ENCODE peak calls at places on chromosomes 12 and 14, in four cellular contexts. One of them, this sample, is unnamed.
A peak's percentile ranks its signal among the peaks of the same experiment; 100 is the strongest.

GRCh38 chr12:91608562-91608961 is 425.9 kb upstream of the DCN start:
- DNase-seq in mucosa of descending colon: no peak
- DNase-seq in fibroblast of pulmonary artery: no peak
- DNase-seq in ovary: no peak
- DNase-seq in this sample: no peak

GRCh38 chr14:77318006-77318553 is 2.6 kb downstream of the POMT2 start:
- DNase-seq in ovary: no peak
- DNase-seq in mucosa of descending colon: no peak
- DNase-seq in fibroblast of pulmonary artery: no peak
- DNase-seq in this sample: no peak

GRCh38 chr12:129901256-129901655 is 2.6 kb downstream of the TMEM132D start:
- DNase-seq in mucosa of descending colon: no peak
- DNase-seq in fibroblast of pulmonary artery: no peak
- DNase-seq in ovary: no peak
- DNase-seq in this sample: no peak

GRCh38 chr12:116372815-116373214 is 95.3 kb upstream of the MED13L start:
- DNase-seq in mucosa of descending colon: no peak
- DNase-seq in fibroblast of pulmonary artery: peak; percentile 45
- DNase-seq in ovary: no peak
- DNase-seq in this sample: peak; percentile 48

GRCh38 chr12:132460571-132460970 is 29.4 kb upstream of the FBRSL1 start:
- DNase-seq in mucosa of descending colon: peak; percentile 18
- DNase-seq in ovary: no peak
- DNase-seq in fibroblast of pulmonary artery: peak; percentile 20
- DNase-seq in this sample: no peak

GRCh38 chr14:99271288-99271941 is 582 bp downstream of the BCL11B start:
- DNase-seq in fibroblast of pulmonary artery: no peak
- DNase-seq in ovary: no peak
- DNase-seq in mucosa of descending colon: no peak
- DNase-seq in this sample: no peak

GRCh38 chr14:96136361-96136760 is 68.3 kb upstream of the BDKRB2 start:
- DNase-seq in mucosa of descending colon: no peak
- DNase-seq in fibroblast of pulmonary artery: peak; percentile 68
- DNase-seq in ovary: no peak
- DNase-seq in this sample: peak; percentile 78

GRCh38 chr14:19800282-19801117 is 3.1 kb upstream of the OR4N2 start:
- DNase-seq in fibroblast of pulmonary artery: no peak
- DNase-seq in mucosa of descending colon: no peak
- DNase-seq in ovary: no peak
- DNase-seq in this sample: no peak

GRCh38 chr12:107818984-107819383 is 44.5 kb downstream of the ASCL4 start:
- DNase-seq in ovary: no peak
- DNase-seq in mucosa of descending colon: no peak
- DNase-seq in fibroblast of pulmonary artery: peak; percentile 7
- DNase-seq in this sample: peak; percentile 34

GRCh38 chr12:69933115-69933552 is 108.1 kb downstream of the MYRFL start:
- DNase-seq in fibroblast of pulmonary artery: no peak
- DNase-seq in ovary: no peak
- DNase-seq in mucosa of descending colon: no peak
- DNase-seq in this sample: no peak

GRCh38 chr12:65123435-65124063 is 2.4 kb upstream of the WIF1 start:
- DNase-seq in fibroblast of pulmonary artery: peak; percentile 53
- DNase-seq in mucosa of descending colon: no peak
- DNase-seq in ovary: no peak
- DNase-seq in this sample: peak; percentile 52

GRCh38 chr14:24117179-24117578 is 2.4 kb upstream of the NRL start:
- DNase-seq in mucosa of descending colon: no peak
- DNase-seq in ovary: no peak
- DNase-seq in fibroblast of pulmonary artery: no peak
- DNase-seq in this sample: no peak

GRCh38 chr14:90444077-90444696 is 47.4 kb downstream of the CALM1 start:
- DNase-seq in ovary: no peak
- DNase-seq in fibroblast of pulmonary artery: peak; percentile 18
- DNase-seq in mucosa of descending colon: no peak
- DNase-seq in this sample: peak; percentile 61

GRCh38 chr12:65965358-65965757 is 141.1 kb downstream of the HMGA2 start:
- DNase-seq in fibroblast of pulmonary artery: no peak
- DNase-seq in ovary: no peak
- DNase-seq in mucosa of descending colon: no peak
- DNase-seq in this sample: no peak

GRCh38 chr14:58151701-58152568 is at the start of gene ARMH4:
- DNase-seq in fibroblast of pulmonary artery: peak; percentile 74
- DNase-seq in ovary: peak; percentile 83
- DNase-seq in mucosa of descending colon: peak; percentile 86
- DNase-seq in this sample: peak; percentile 75

GRCh38 chr14:96090441-96091148 is 51.4 kb downstream of the C14orf132 start:
- DNase-seq in mucosa of descending colon: no peak
- DNase-seq in ovary: peak; percentile 53
- DNase-seq in fibroblast of pulmonary artery: peak; percentile 57
- DNase-seq in this sample: peak; percentile 76

GRCh38 chr12:30813741-30814687 is 59.3 kb upstream of the CAPRIN2 start:
- DNase-seq in mucosa of descending colon: no peak
- DNase-seq in ovary: no peak
- DNase-seq in fibroblast of pulmonary artery: peak; percentile 73
- DNase-seq in this sample: peak; percentile 48

GRCh38 chr12:118060301-118061010 is 523 bp downstream of the WSB2 start:
- DNase-seq in mucosa of descending colon: peak; percentile 81
- DNase-seq in ovary: peak; percentile 64
- DNase-seq in fibroblast of pulmonary artery: no peak
- DNase-seq in this sample: peak; percentile 24

GRCh38 chr12:21992823-21993222 is 51.6 kb upstream of the ABCC9 start:
- DNase-seq in mucosa of descending colon: no peak
- DNase-seq in ovary: no peak
- DNase-seq in fibroblast of pulmonary artery: no peak
- DNase-seq in this sample: peak; percentile 13

GRCh38 chr12:65655074-65655493 is 169.2 kb upstream of the HMGA2 start:
- DNase-seq in fibroblast of pulmonary artery: peak; percentile 72
- DNase-seq in ovary: no peak
- DNase-seq in mucosa of descending colon: no peak
- DNase-seq in this sample: peak; percentile 82

GRCh38 chr12:42039146-42039545 is 105.5 kb downstream of the GXYLT1 start:
- DNase-seq in mucosa of descending colon: no peak
- DNase-seq in fibroblast of pulmonary artery: peak; percentile 58
- DNase-seq in ovary: no peak
- DNase-seq in this sample: peak; percentile 57

GRCh38 chr12:67519824-67520433 is 128.6 kb upstream of the DYRK2 start:
- DNase-seq in fibroblast of pulmonary artery: no peak
- DNase-seq in mucosa of descending colon: no peak
- DNase-seq in ovary: no peak
- DNase-seq in this sample: no peak

GRCh38 chr14:90797451-90797850 is 18.8 kb downstream of the TTC7B start:
- DNase-seq in fibroblast of pulmonary artery: no peak
- DNase-seq in ovary: no peak
- DNase-seq in mucosa of descending colon: no peak
- DNase-seq in this sample: peak; percentile 22

GRCh38 chr12:109804820-109805761 is 28.1 kb downstream of the TRPV4 start:
- DNase-seq in ovary: peak; percentile 70
- DNase-seq in mucosa of descending colon: no peak
- DNase-seq in fibroblast of pulmonary artery: peak; percentile 58
- DNase-seq in this sample: peak; percentile 64

GRCh38 chr12:25388216-25388615 is 137.5 kb upstream of the KRAS start:
- DNase-seq in mucosa of descending colon: no peak
- DNase-seq in fibroblast of pulmonary artery: no peak
- DNase-seq in ovary: no peak
- DNase-seq in this sample: no peak

GRCh38 chr12:117857632-117858274 is 111.0 kb downstream of the KSR2 start:
- DNase-seq in mucosa of descending colon: no peak
- DNase-seq in ovary: no peak
- DNase-seq in fibroblast of pulmonary artery: peak; percentile 48
- DNase-seq in this sample: peak; percentile 66

DNA sequence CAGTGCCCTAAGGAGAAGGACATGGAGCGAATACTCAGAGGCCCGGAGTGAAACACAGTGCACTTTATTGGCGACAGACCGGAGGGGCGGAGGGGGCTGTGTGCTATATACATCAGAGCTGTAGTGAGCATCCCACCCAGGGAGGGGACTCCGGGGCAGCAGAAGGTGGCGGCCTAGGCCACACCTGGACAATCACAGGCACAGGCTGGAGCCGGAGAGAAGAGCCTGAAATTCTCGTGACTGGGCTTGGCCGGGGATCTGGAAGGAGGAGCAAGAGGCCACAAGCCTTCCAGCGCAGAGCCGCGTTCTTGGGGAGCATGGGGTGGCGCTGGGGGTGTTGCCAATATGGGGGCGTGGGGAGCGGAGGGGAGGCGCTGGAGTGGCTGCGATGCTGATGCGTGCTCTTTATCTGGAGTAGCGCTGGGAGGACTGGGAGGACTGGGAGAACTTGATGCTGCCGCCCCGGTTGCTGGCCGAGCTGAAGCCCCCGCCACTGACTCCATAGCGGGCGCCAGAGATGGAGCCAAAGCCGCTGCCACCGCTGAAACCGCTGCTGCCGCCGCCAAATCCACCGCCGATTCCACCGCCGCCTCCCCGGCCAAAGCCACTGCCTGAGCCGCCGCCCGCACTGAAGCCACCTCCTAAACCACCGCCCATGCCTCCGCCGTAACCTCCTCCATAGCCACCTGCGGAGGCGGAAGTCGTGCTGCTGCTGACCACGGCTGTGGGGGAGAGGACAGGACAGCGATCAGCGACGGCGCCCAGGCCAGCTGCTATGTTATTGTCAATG is 6.1 kb downstream of the KRT3 start:
- DNase-seq in ovary: no peak
- DNase-seq in fibroblast of pulmonary artery: no peak
- DNase-seq in mucosa of descending colon: peak; percentile 60
- DNase-seq in this sample: no peak
- H3K4me3 ChIP-seq in ovary: no peak overlapping the region
- H3K4me3 ChIP-seq in fibroblast of pulmonary artery: no peak overlapping the region
- H3K4me3 ChIP-seq in mucosa of descending colon: no peak overlapping the region
- H3K4me3 ChIP-seq in this sample: no peak overlapping the region

DNA sequence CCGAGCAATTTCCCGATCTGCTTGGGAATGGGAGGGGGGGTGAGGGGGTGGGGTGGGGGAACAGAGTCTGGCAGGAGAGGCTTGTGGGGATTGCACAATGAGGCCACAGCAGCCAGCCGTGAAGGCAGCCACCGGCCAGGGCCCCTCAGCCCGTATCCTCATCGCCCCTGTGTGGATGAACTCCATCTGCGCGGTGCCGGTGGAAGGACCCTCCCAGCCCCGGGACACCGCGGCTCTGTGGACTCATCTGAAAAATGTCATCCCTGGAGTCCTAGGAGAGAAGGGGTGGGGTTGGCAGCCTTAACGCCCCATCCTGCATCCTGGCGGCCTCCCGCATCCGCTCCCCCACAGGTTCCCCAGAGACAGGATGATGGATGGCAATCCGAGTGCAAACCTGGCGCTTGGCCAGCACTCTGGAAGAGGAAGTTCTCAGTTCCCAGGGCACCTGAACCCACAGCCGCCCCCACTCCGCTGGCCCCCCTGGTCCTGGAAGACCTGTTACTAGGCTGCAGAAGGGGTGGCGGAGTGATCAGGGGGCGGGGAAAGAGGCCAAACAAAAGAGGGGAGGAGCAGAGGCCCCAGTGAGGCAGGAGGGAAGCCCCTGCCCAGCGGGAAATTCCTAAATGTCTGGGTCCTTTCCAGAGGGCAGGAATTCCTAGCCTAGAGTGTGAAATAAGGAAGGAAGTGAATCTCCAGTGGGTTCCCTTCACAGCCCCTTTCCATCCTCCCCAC is 1.2 kb upstream of the TNFAIP2 start:
- DNase-seq in fibroblast of pulmonary artery: peak; percentile 92
- DNase-seq in ovary: peak; percentile 92
- DNase-seq in mucosa of descending colon: peak; percentile 91
- DNase-seq in this sample: peak; percentile 97
- TF ChIP-seq CTCF in fibroblast of pulmonary artery: no peak
- TF ChIP-seq CTCF in ovary: no peak
- TF ChIP-seq CTCF in mucosa of descending colon: no peak
- TF ChIP-seq CTCF in this sample: no peak

DNA sequence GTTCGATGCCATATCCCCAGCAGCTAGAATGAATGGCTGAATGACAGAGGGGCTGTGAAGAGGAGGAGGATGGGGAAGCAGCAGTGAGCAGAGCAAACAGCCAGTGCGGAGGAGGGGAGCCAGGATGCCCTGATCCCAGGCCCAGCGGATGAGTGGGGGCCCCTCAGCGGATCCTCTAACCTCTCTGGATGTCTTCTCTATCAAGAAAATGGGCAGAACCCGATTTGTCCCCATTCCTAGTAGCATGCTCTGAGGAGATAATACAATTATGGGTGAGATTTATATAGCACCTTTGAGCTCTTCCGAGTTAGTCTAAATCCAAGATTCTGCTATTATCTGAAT is 30.0 kb upstream of the RPLP0 start:
- DNase-seq in fibroblast of pulmonary artery: no peak
- DNase-seq in ovary: no peak
- DNase-seq in mucosa of descending colon: no peak
- DNase-seq in this sample: no peak
- H3K4me3 ChIP-seq in fibroblast of pulmonary artery: peak overlapping the region; percentile 27
- H3K4me3 ChIP-seq in ovary: no peak overlapping the region
- H3K4me3 ChIP-seq in mucosa of descending colon: no peak overlapping the region
- H3K4me3 ChIP-seq in this sample: peak overlapping the region; percentile 35

GRCh38 chr14:35533357-35534129 is 421 bp upstream of the INSM2 start:
- DNase-seq in mucosa of descending colon: peak; percentile 72
- DNase-seq in ovary: peak; percentile 21
- DNase-seq in fibroblast of pulmonary artery: peak; percentile 41
- DNase-seq in this sample: peak; percentile 46
- TF ChIP-seq CTCF in mucosa of descending colon: no peak
- TF ChIP-seq CTCF in ovary: no peak
- TF ChIP-seq CTCF in fibroblast of pulmonary artery: no peak
- TF ChIP-seq CTCF in this sample: no peak

GRCh38 chr12:54385251-54385914 is 850 bp upstream of the ZNF385A start:
- DNase-seq in mucosa of descending colon: no peak
- DNase-seq in fibroblast of pulmonary artery: no peak
- DNase-seq in ovary: no peak
- DNase-seq in this sample: no peak
- H3K4me3 ChIP-seq in mucosa of descending colon: no peak overlapping the region
- H3K4me3 ChIP-seq in fibroblast of pulmonary artery: no peak overlapping the region
- H3K4me3 ChIP-seq in ovary: no peak overlapping the region
- H3K4me3 ChIP-seq in this sample: no peak overlapping the region

DNA sequence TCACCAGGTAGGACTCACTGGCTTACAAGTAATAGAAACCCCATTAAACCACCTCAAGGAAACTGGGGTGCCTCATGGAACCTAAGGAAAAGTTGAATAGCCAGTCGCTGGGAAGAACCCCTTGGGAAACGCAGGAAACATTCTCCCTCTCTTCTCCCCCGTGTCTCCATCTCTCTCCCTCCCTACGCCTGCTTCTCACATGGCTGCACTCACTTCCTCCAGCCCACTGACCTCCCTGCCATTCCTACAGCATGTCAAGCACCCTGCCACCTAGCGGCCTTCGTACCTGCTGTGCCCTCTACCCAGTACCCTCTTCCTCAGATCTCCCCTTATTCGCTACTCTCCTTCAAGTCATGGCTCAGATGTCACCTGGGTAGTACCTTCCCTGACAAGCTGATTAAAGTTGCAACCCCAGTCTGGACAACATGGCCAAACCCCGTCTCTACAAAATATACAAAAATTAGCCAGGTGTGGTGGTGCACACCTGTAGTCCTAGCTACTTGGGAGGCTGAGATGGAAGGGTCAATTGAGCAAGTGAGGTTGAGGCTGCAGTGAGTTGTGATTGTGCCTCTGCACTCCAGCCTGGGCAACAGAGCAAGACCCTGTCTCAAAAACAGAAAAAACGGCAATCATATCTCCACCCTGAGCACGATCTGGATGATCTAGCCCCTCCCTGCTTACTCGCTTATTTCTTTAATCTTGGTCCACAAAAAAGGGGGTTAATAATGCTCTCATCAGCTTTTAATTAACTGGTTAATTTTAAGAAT is 6.4 kb upstream of the DTX1 start:
- DNase-seq in ovary: no peak
- DNase-seq in mucosa of descending colon: no peak
- DNase-seq in fibroblast of pulmonary artery: peak; percentile 23
- DNase-seq in this sample: peak; percentile 8
- TF ChIP-seq CTCF in ovary: no peak
- TF ChIP-seq CTCF in mucosa of descending colon: no peak
- TF ChIP-seq CTCF in fibroblast of pulmonary artery: peak; percentile 34
- TF ChIP-seq CTCF in this sample: peak; percentile 27